ENCODE peak calls at places on chromosome X, in seven cellular contexts. G is HT1080; Q is T47D; A is activated CD4-positive, alpha-beta T cell treated with anti-CD3 and anti-CD28 coated beads, Interleukin-2, amount 10 ng/mL, durations not matched to agents 7 days and 5 days; V is T-helper 2 cell; B is amniotic epithelial cell; J is GM13976. C is an unnamed sample.
A peak's percentile ranks its signal among the peaks of the same experiment; 100 is the strongest.

GRCh38 chrX:31092476-31092875 is 20.6 kb upstream of the FTHL17 start:
- DNase-seq in V (no peak), Q (no peak), B (no peak), G (no peak), A (no peak), J (no peak), C (no peak)

GRCh38 chrX:111244238-111244750 is 26.0 kb downstream of the CAPN6 start:
- DNase-seq in J (peak; percentile 34), V (no peak), Q (no peak), A (no peak), B (peak; percentile 5), G (no peak), C (no peak)

GRCh38 chrX:16589826-16590225 is 60.1 kb upstream of the S100G start:
- DNase-seq in J (no peak), B (no peak), Q (no peak), A (no peak), V (no peak), G (no peak), C (no peak)

GRCh38 chrX:119760026-119760902 is 1.9 kb downstream of the SOWAHD start:
- DNase-seq in G (no peak), V (no peak), Q (no peak), B (no peak), A (no peak), J (no peak), C (no peak)

GRCh38 chrX:153334654-153335295 is 822 bp downstream of the ZNF275 start:
- DNase-seq in B (no peak), V (no peak), Q (no peak), A (no peak), G (no peak), J (peak; percentile 34), C (no peak)

GRCh38 chrX:7062276-7062675 is 85.2 kb upstream of the STS start:
- DNase-seq in B (peak; percentile 83), Q (no peak), V (no peak), J (no peak), G (peak; percentile 23), A (no peak), C (no peak)

GRCh38 chrX:108735680-108736508 is 469 bp downstream of the IRS4 start:
- DNase-seq in A (no peak), J (peak; percentile 17), B (no peak), Q (no peak), G (no peak), V (no peak), C (no peak)

GRCh38 chrX:106959897-106960296 is 39.7 kb downstream of the CLDN2 start:
- DNase-seq in J (no peak), Q (peak; percentile 2), B (peak; percentile 28), G (peak; percentile 42), A (no peak), V (no peak), C (peak; percentile 2)

C was measured in amniotic stem cell.